ENCODE peak calls at places on chromosome 5, in nine cellular contexts. T is uterus, F is lower leg skin, A is SK-N-SH, P is heart left ventricle, D is IMR-90, Q is foreskin keratinocyte, H is upper lobe of right lung, W is spleen. V is an unnamed sample.

GRCh38 chr5:141001854-141002666 is 35.8 kb downstream of the PCDHAC2 start:
- DNase-seq in A (peak), F (no peak), W (no peak), P (peak), Q (peak), H (peak), T (peak), D (no peak), V (no peak)

GRCh38 chr5:175456105-175456504 is 12.1 kb upstream of the DRD1 start:
- DNase-seq in W (no peak), F (no peak), Q (no peak), T (no peak), P (no peak), D (no peak), A (no peak), H (no peak), V (no peak)

GRCh38 chr5:40615586-40616193 is 64.0 kb upstream of the PTGER4 start:
- DNase-seq in F (no peak), D (peak), H (no peak), A (no peak), Q (peak), W (no peak), P (no peak), T (no peak), V (no peak)

GRCh38 chr5:153926201-153926600 is 112.5 kb downstream of the FAM114A2 start:
- DNase-seq in W (no peak), F (no peak), H (no peak), D (no peak), A (no peak), Q (no peak), P (no peak), T (no peak), V (no peak)

GRCh38 chr5:38529955-38530644 is 26.3 kb downstream of the LIFR start:
- DNase-seq in T (no peak), A (peak), D (no peak), W (no peak), F (no peak), Q (no peak), P (peak), H (no peak), V (no peak)

GRCh38 chr5:24547127-24547526 is 97.7 kb downstream of the CDH10 start:
- DNase-seq in F (no peak), A (no peak), Q (no peak), P (no peak), W (no peak), H (no peak), D (no peak), T (no peak), V (no peak)

GRCh38 chr5:35811108-35811741 is 45.5 kb upstream of the IL7R start:
- DNase-seq in Q (no peak), W (no peak), T (no peak), F (no peak), D (peak), A (no peak), H (no peak), P (no peak), V (no peak)

GRCh38 chr5:151718168-151718567 is 31.5 kb upstream of the SPARC start:
- DNase-seq in T (no peak), P (no peak), H (no peak), F (peak), Q (no peak), D (peak), W (no peak), A (no peak), V (no peak)

GRCh38 chr5:1946776-1947175 is 64.1 kb upstream of the IRX4 start:
- DNase-seq in D (no peak), F (no peak), T (no peak), P (peak), A (no peak), W (no peak), Q (no peak), H (peak), V (no peak)

GRCh38 chr5:8093669-8094068 is 224.7 kb downstream of the MTRR start:
- DNase-seq in F (no peak), P (no peak), H (no peak), T (no peak), W (no peak), Q (no peak), D (no peak), A (no peak), V (no peak)

GRCh38 chr5:107215581-107215980 is 455.2 kb downstream of the EFNA5 start:
- DNase-seq in A (no peak), F (no peak), T (no peak), D (peak), W (no peak), P (no peak), H (no peak), Q (peak), V (no peak)

GRCh38 chr5:69494481-69494880 is 1.9 kb downstream of the OCLN start:
- DNase-seq in T (no peak), P (no peak), D (no peak), H (no peak), A (no peak), Q (no peak), F (no peak), W (no peak), V (no peak)

GRCh38 chr5:69491027-69491426 is 1.6 kb upstream of the OCLN start:
- DNase-seq in Q (no peak), D (no peak), P (no peak), T (no peak), F (no peak), H (no peak), W (no peak), A (no peak), V (no peak)

GRCh38 chr5:69492391-69493234 is at the start of gene OCLN:
- DNase-seq in T (no peak), H (peak), F (peak), W (peak), A (peak), P (peak), Q (no peak), D (no peak), V (no peak)

GRCh38 chr5:69493235-69493925 is 790 bp downstream of the OCLN start:
- DNase-seq in Q (no peak), H (peak), A (peak), D (no peak), F (no peak), T (no peak), P (peak), W (peak), V (no peak)

GRCh38 chr5:69491838-69492390 is 676 bp upstream of the OCLN start:
- DNase-seq in P (no peak), H (no peak), T (no peak), W (no peak), A (no peak), F (no peak), Q (no peak), D (no peak), V (no peak)
- TF ChIP-seq CTCF in P (no peak), H (no peak), T (no peak), W (no peak), A (no peak), F (no peak), Q (no peak), D (no peak), V (no peak)

GRCh38 chr5:29005386-29005785 is 1967.0 kb upstream of the CDH9 start:
- DNase-seq in T (no peak), D (no peak), H (no peak), W (no peak), F (no peak), Q (no peak), P (no peak), A (peak), V (no peak)
- TF ChIP-seq CTCF in T (no peak), D (no peak), H (no peak), W (no peak), F (no peak), Q (peak), P (no peak), A (peak), V (no peak)

DNA sequence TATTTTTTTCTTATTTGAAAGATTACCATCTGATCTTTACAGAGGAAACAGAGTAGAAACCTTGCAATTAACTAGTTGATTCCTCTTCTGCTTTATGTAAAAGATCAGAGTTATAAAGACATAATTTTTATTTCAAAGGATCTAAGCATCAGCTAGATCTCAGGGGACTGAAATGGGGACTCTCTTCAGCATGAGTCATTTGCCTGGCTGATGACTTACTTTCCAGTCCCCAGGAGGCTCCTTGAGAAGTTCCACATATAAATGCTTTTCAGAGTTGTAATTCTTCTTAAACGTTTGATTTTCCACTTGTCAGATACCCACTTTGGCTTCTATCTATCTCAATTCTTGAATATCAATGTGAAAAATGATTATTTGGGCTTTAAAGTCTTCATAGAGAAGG is 389.4 kb downstream of the RAB3C start:
- DNase-seq in H (no peak), D (peak), W (no peak), P (no peak), A (no peak), F (no peak), Q (no peak), T (no peak), V (no peak)
- TF ChIP-seq CTCF in H (no peak), D (no peak), W (no peak), P (no peak), A (no peak), F (no peak), Q (no peak), T (no peak), V (no peak)

DNA sequence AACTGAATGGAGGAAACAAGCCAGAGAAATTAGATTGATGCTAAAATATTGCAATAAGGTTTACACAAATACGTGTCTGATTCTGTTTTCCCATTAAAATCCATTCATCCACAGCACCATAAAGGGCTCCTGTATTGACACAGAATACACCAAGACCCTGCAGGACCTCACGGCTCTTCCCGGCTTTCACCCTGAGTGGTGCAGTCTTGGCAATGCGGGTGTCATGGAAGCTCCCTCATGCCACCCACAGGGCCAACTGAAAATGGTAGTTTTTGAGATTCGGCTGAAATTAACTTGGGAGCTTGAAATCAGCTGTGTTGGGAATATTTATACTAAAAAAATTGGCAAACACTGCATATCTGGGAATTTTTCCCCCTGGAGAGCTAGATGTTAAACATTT is 17.3 kb upstream of the EXOC3 start:
- DNase-seq in P (no peak), W (no peak), H (no peak), Q (no peak), D (no peak), T (no peak), A (no peak), F (no peak), V (no peak)
- TF ChIP-seq CTCF in P (no peak), W (peak), H (no peak), Q (peak), D (no peak), T (no peak), A (peak), F (no peak), V (no peak)

GRCh38 chr5:177302354-177303110 is 987 bp downstream of the RAB24 start:
- DNase-seq in P (no peak), A (peak), Q (no peak), H (no peak), W (peak), T (no peak), F (no peak), D (peak), V (no peak)
- TF ChIP-seq CTCF in P (no peak), A (peak), Q (peak), H (no peak), W (no peak), T (no peak), F (no peak), D (peak), V (no peak)

DNA sequence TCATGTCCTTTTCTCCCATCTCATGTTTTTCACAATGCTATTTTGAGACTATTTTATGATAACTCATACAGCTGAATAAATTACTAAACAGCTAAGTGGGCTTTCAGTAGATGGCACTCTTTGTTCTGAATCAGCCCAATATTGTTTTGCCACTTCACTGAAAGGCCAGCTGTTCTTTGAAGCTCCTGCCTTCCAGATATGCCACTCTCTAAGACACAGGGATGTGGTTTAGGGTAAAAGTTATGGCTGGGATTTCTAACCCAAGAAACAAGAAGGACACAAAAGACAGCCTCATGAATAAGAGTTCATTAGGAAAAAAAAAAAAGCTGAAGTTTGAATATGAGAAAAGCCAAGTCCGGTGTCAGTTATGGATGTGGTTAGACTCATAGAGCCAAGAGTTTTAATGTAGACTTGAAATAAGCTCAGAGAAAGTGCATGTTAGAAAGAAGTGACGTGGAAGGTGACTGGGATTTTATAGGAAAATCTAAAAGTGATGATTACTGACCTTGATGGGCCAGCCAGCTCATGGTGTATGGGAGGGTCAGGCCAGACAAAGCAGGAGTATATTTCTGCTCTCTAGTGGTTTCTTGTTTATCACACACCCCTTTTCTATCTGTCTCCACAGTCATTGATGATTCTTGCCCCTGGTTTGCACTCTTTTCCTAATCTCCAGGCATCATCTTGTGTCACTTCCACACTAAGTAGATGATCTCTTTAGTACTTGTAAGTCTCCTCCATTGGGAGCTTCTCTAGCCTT is 488.5 kb downstream of the NR2F1-AS1 start:
- DNase-seq in F (no peak), H (no peak), Q (no peak), W (no peak), P (no peak), A (no peak), T (no peak), D (peak), V (no peak)
- TF ChIP-seq CTCF in F (no peak), H (peak), Q (peak), W (no peak), P (no peak), A (peak), T (peak), D (peak), V (no peak)

GRCh38 chr5:58922392-58923171 is 339.7 kb downstream of the RAB3C start:
- DNase-seq in Q (no peak), D (peak), H (peak), W (peak), A (no peak), F (peak), T (peak), P (peak), V (no peak)
- TF ChIP-seq CTCF in Q (no peak), D (no peak), H (no peak), W (no peak), A (no peak), F (no peak), T (no peak), P (no peak), V (no peak)

GRCh38 chr5:170896779-170897178 is 35.0 kb downstream of the RANBP17 start:
- DNase-seq in T (no peak), A (peak), H (peak), W (peak), P (no peak), Q (no peak), F (no peak), D (peak), V (no peak)
- TF ChIP-seq CTCF in T (no peak), A (peak), H (peak), W (no peak), P (no peak), Q (peak), F (no peak), D (peak), V (no peak)

GRCh38 chr5:137891849-137892248 is 2.6 kb downstream of the PKD2L2 start:
- DNase-seq in P (no peak), D (no peak), T (no peak), H (no peak), F (no peak), W (no peak), A (no peak), Q (no peak), V (no peak)
- TF ChIP-seq CTCF in P (no peak), D (no peak), T (no peak), H (no peak), F (no peak), W (peak), A (peak), Q (peak), V (no peak)

GRCh38 chr5:922745-923472 is 30.2 kb downstream of the TRIP13 start:
- DNase-seq in Q (no peak), F (peak), T (peak), H (no peak), A (peak), W (peak), D (no peak), P (no peak), V (no peak)

GRCh38 chr5:929596-929995 is 36.9 kb downstream of the TRIP13 start:
- DNase-seq in H (no peak), D (no peak), Q (no peak), A (no peak), T (no peak), F (peak), W (no peak), P (no peak), V (no peak)

GRCh38 chr5:923473-923873 is 30.8 kb downstream of the TRIP13 start:
- DNase-seq in A (peak), T (peak), F (peak), Q (no peak), P (peak), W (peak), D (peak), H (peak), V (peak)

GRCh38 chr5:927172-928015 is 34.7 kb downstream of the TRIP13 start:
- DNase-seq in A (no peak), D (no peak), H (no peak), P (no peak), F (peak), T (no peak), Q (no peak), W (no peak), V (no peak)

GRCh38 chr5:926416-927171 is 33.9 kb downstream of the TRIP13 start:
- DNase-seq in P (no peak), D (no peak), F (no peak), T (peak), A (peak), H (no peak), W (peak), Q (no peak), V (no peak)
- TF ChIP-seq CTCF in P (peak), D (peak), F (no peak), T (no peak), A (no peak), H (peak), W (peak), Q (peak), V (no peak)

V was measured in omental fat pad.